ENCODE peak calls at places on chromosomes 13 and 19, in nine cellular contexts. E is upper lobe of left lung, D is GM12878, U is breast epithelium, H is GM23338, C is prostate gland, Z is HL-60, N is GM12892, F is HCT116. O is an unnamed sample.
A peak's percentile ranks its signal among the peaks of the same experiment; 100 is the strongest.

GRCh38 chr19:7648265-7649014 is 11.5 kb downstream of the STXBP2 start:
- DNase-seq in E (no peak), D (no peak), U (no peak), H (no peak), C (no peak), Z (no peak), N (peak; percentile 16), F (no peak), O (no peak)

GRCh38 chr13:39577203-39577602 is 25.8 kb downstream of the LHFPL6 start:
- DNase-seq in E (no peak), D (no peak), U (no peak), H (no peak), C (no peak), Z (no peak), N (no peak), F (no peak), O (no peak)

GRCh38 chr13:69580255-69580654 is 527.4 kb upstream of the ATXN8OS start:
- DNase-seq in E (no peak), D (no peak), U (no peak), H (peak; percentile 28), C (no peak), Z (no peak), N (no peak), F (no peak), O (no peak)

GRCh38 chr13:21043898-21044297 is 17.5 kb downstream of the LATS2 start:
- DNase-seq in E (no peak), D (no peak), U (no peak), H (no peak), C (no peak), Z (no peak), N (no peak), F (no peak), O (no peak)

GRCh38 chr19:44993526-44993925 is 7.7 kb upstream of the RELB start:
- DNase-seq in E (no peak), D (no peak), U (no peak), H (no peak), C (no peak), Z (no peak), N (no peak), F (no peak), O (no peak)

GRCh38 chr19:2309734-2310362 is 1.9 kb upstream of the LINGO3 start:
- DNase-seq in E (no peak), D (no peak), U (no peak), H (no peak), C (no peak), Z (no peak), N (no peak), F (no peak), O (no peak)

GRCh38 chr13:100533588-100534041 is 55.0 kb downstream of the GGACT start:
- DNase-seq in E (peak; percentile 62), D (no peak), U (no peak), H (no peak), C (no peak), Z (no peak), N (no peak), F (no peak), O (no peak)

GRCh38 chr19:16654621-16655020 is 5.3 kb downstream of the SMIM7 start:
- DNase-seq in E (no peak), D (no peak), U (no peak), H (no peak), C (no peak), Z (no peak), N (no peak), F (no peak), O (no peak)

GRCh38 chr19:5345895-5346386 is 5.3 kb upstream of the PTPRS start:
- DNase-seq in E (no peak), D (no peak), U (no peak), H (no peak), C (no peak), Z (no peak), N (no peak), F (no peak), O (peak; percentile 16)

GRCh38 chr19:51246153-51246552 is 4.7 kb upstream of the SIGLECL1 start:
- DNase-seq in E (no peak), D (no peak), U (no peak), H (peak; percentile 16), C (no peak), Z (peak; percentile 72), N (no peak), F (no peak), O (no peak)

GRCh38 chr19:55283548-55284393 is at the start of gene BRSK1:
- DNase-seq in E (no peak), D (no peak), U (no peak), H (peak; percentile 95), C (no peak), Z (no peak), N (no peak), F (peak; percentile 26), O (no peak)

GRCh38 chr19:14871619-14872230 is 14.2 kb downstream of the OR7A17 start:
- DNase-seq in E (no peak), D (peak; percentile 2), U (no peak), H (peak; percentile 44), C (no peak), Z (no peak), N (no peak), F (peak; percentile 22), O (no peak)

GRCh38 chr19:16340092-16340491 is 15.5 kb downstream of the KLF2 start:
- DNase-seq in E (no peak), D (no peak), U (no peak), H (no peak), C (no peak), Z (no peak), N (no peak), F (no peak), O (no peak)

GRCh38 chr13:44155422-44156293 is 218.0 kb upstream of the SERP2 start:
- DNase-seq in E (no peak), D (no peak), U (peak; percentile 45), H (peak; percentile 38), C (peak; percentile 78), Z (no peak), N (no peak), F (no peak), O (no peak)
- TF ChIP-seq POLR2AphosphoS5 in E (no peak), D (no peak), U (peak; percentile 25), H (no peak), C (peak; percentile 81), Z (no peak), N (no peak), F (no peak), O (no peak)

GRCh38 chr19:35903550-35904179 is 1.3 kb downstream of the HCST start:
- DNase-seq in E (peak; percentile 94), D (peak; percentile 84), U (peak; percentile 78), H (peak; percentile 95), C (peak; percentile 50), Z (peak; percentile 95), N (peak; percentile 76), F (no peak), O (peak; percentile 98)
- TF ChIP-seq POLR2AphosphoS5 in E (peak; percentile 59), D (peak; percentile 77), U (no peak), H (peak; percentile 78), C (peak; percentile 68), Z (peak; percentile 88), N (peak; percentile 73), F (peak; percentile 72), O (peak; percentile 96)

GRCh38 chr13:80465321-80465720 is 124.4 kb upstream of the SPRY2 start:
- DNase-seq in E (no peak), D (no peak), U (no peak), H (no peak), C (no peak), Z (no peak), N (no peak), F (no peak), O (no peak)

GRCh38 chr13:80469105-80469840 is 128.3 kb upstream of the SPRY2 start:
- DNase-seq in E (no peak), D (no peak), U (no peak), H (no peak), C (no peak), Z (peak; percentile 49), N (no peak), F (no peak), O (no peak)

GRCh38 chr13:80473695-80474094 is 132.8 kb upstream of the SPRY2 start:
- DNase-seq in E (no peak), D (no peak), U (no peak), H (no peak), C (no peak), Z (no peak), N (no peak), F (no peak), O (no peak)

GRCh38 chr13:80475718-80476117 is 134.8 kb upstream of the SPRY2 start:
- DNase-seq in E (no peak), D (no peak), U (no peak), H (peak; percentile 31), C (no peak), Z (no peak), N (no peak), F (no peak), O (no peak)

DNA sequence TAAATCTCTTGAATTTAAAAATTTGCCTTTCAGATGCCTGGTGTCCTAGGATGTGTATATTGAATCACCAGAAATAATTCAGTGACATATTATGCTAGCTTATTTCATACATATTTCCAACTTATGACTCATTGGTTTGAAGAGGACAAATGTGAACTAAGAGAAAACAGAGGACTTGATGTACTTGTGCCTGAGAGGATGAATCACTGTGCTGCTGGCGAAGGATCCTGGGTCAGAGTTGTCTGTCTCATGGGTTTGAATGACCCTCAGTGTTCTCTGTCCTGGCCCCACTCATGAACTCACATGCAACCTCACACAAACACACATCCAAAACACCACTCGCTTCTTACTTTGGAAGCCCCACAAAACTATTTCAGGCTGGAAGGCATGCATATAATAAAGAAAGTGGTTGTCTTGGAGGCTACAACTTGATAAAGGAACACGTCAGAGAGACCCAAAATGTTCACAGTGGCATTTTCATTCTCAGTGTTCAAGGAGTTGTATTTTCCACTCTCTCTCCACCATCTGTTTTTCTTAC is 129.0 kb upstream of the SPRY2 start:
- DNase-seq in E (no peak), D (no peak), U (peak; percentile 85), H (no peak), C (no peak), Z (peak; percentile 35), N (no peak), F (no peak), O (no peak)
- TF ChIP-seq POLR2AphosphoS5 in E (peak; percentile 56), D (no peak), U (peak; percentile 61), H (no peak), C (peak; percentile 14), Z (no peak), N (no peak), F (no peak), O (peak; percentile 65)

DNA sequence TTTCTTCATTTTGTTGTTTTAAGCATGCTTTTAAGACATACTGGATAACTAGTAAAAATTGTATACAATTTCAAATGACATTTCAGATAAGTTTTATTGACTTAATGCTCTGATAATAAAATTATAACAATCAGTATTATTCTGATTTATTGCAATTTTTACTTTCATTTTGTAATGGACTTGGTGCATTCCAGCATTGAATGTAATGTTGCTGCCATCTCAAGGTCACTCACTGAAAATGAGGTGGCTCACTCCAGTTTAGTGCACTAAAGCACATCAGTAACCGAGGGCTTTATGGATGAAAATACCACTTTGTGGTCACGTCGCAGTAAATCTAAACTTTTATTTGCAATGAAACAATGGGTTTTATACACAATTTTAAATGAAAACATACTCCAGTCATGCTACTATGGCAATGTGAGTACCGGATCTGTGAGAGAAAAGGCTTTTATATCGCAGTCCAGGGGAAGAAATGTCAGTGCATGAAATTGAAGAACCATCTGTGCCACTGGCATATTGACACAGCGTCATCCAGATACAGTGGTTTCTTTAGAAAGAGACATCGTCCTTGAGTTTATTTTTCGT is 20.7 kb upstream of the ZNF507 start:
- DNase-seq in E (no peak), D (no peak), U (no peak), H (no peak), C (no peak), Z (no peak), N (no peak), F (no peak), O (no peak)
- TF ChIP-seq POLR2AphosphoS5 in E (no peak), D (no peak), U (no peak), H (no peak), C (no peak), Z (no peak), N (no peak), F (no peak), O (no peak)

GRCh38 chr19:1085053-1085658 is 10.0 kb downstream of the POLR2E start:
- DNase-seq in E (no peak), D (no peak), U (no peak), H (no peak), C (no peak), Z (no peak), N (no peak), F (no peak), O (no peak)
- TF ChIP-seq POLR2AphosphoS5 in E (no peak), D (peak; percentile 30), U (no peak), H (no peak), C (no peak), Z (peak; percentile 75), N (peak; percentile 63), F (peak; percentile 23), O (peak; percentile 47)